ENCODE peak calls at places on chromosomes 5 and 9, in seven cellular contexts. Y is GM23338, B is transverse colon, A is K562, L is SK-N-SH, N is sigmoid colon, J is stomach. K is an unnamed sample.

GRCh38 chr5:150658121-150658520 is 2.9 kb upstream of the MYOZ3 start:
- DNase-seq in Y (no peak), B (peak; percentile 5), A (no peak), L (no peak), N (peak; percentile 52), J (no peak), K (no peak)

GRCh38 chr5:78534148-78535009 is 114.2 kb downstream of the LHFPL2 start:
- DNase-seq in Y (peak; percentile 20), B (no peak), A (no peak), L (no peak), N (peak; percentile 74), J (no peak), K (no peak)

GRCh38 chr5:138981606-138982005 is 106.5 kb upstream of the LRRTM2 start:
- DNase-seq in Y (no peak), B (no peak), A (no peak), L (no peak), N (no peak), J (no peak), K (no peak)

GRCh38 chr9:109775516-109775915 is 4.5 kb upstream of the PALM2AKAP2 start:
- DNase-seq in Y (no peak), B (no peak), A (no peak), L (no peak), N (no peak), J (no peak), K (no peak)

GRCh38 chr5:1479581-1480188 is 34.4 kb upstream of the SLC6A3 start:
- DNase-seq in Y (peak; percentile 65), B (peak; percentile 48), A (peak; percentile 62), L (peak; percentile 87), N (no peak), J (peak; percentile 37), K (no peak)

GRCh38 chr5:54829102-54829501 is 156.3 kb downstream of the ESM1 start:
- DNase-seq in Y (no peak), B (no peak), A (no peak), L (no peak), N (no peak), J (no peak), K (no peak)

GRCh38 chr5:170302729-170303501 is 5.3 kb upstream of the LCP2 start:
- DNase-seq in Y (no peak), B (no peak), A (peak; percentile 69), L (no peak), N (peak; percentile 87), J (no peak), K (no peak)

GRCh38 chr9:79759460-79759859 is 187.7 kb downstream of the TLE4 start:
- DNase-seq in Y (no peak), B (no peak), A (no peak), L (no peak), N (no peak), J (no peak), K (no peak)

GRCh38 chr9:95570646-95571045 is 53.9 kb upstream of the PTCH1 start:
- DNase-seq in Y (peak; percentile 34), B (no peak), A (no peak), L (no peak), N (no peak), J (no peak), K (no peak)

GRCh38 chr5:160173-160510 is 31.2 kb upstream of the LRRC14B start:
- DNase-seq in Y (no peak), B (no peak), A (no peak), L (no peak), N (peak; percentile 48), J (peak; percentile 10), K (no peak)

GRCh38 chr5:73136277-73136606 is 15.9 kb downstream of the TMEM171 start:
- DNase-seq in Y (peak; percentile 27), B (no peak), A (no peak), L (no peak), N (no peak), J (no peak), K (no peak)

GRCh38 chr9:112074250-112075008 is 100.7 kb downstream of the SUSD1 start:
- DNase-seq in Y (peak; percentile 85), B (peak; percentile 76), A (peak; percentile 79), L (peak; percentile 53), N (peak; percentile 79), J (peak; percentile 72), K (no peak)

GRCh38 chr9:87599901-87600610 is 102.4 kb downstream of the DAPK1 start:
- DNase-seq in Y (no peak), B (no peak), A (peak; percentile 23), L (no peak), N (peak; percentile 82), J (no peak), K (no peak)

GRCh38 chr5:5978501-5979361 is 399.6 kb downstream of the MED10 start:
- DNase-seq in Y (no peak), B (no peak), A (no peak), L (no peak), N (no peak), J (no peak), K (peak; percentile 67)

GRCh38 chr5:83516361-83516760 is 44.8 kb downstream of the VCAN start:
- DNase-seq in Y (no peak), B (no peak), A (no peak), L (no peak), N (no peak), J (no peak), K (no peak)

GRCh38 chr5:123176224-123176937 is 87.3 kb downstream of the PRDM6 start:
- DNase-seq in Y (no peak), B (no peak), A (no peak), L (no peak), N (no peak), J (no peak), K (no peak)

GRCh38 chr5:179326176-179326997 is 18.9 kb downstream of the ADAMTS2 start:
- DNase-seq in Y (peak; percentile 78), B (peak; percentile 34), A (no peak), L (peak; percentile 92), N (peak; percentile 94), J (no peak), K (peak; percentile 97)

GRCh38 chr5:151772868-151773561 is 1.3 kb downstream of the G3BP1 start:
- DNase-seq in Y (no peak), B (no peak), A (no peak), L (no peak), N (no peak), J (no peak), K (no peak)

GRCh38 chr9:343773-344172 is 129.1 kb downstream of the DOCK8 start:
- DNase-seq in Y (no peak), B (no peak), A (no peak), L (no peak), N (no peak), J (no peak), K (no peak)

GRCh38 chr9:17121264-17121663 is 13.6 kb upstream of the CNTLN start:
- DNase-seq in Y (peak; percentile 64), B (no peak), A (no peak), L (no peak), N (no peak), J (no peak), K (no peak)

GRCh38 chr5:78995521-78995920 is 10.4 kb upstream of the ARSB start:
- DNase-seq in Y (no peak), B (no peak), A (no peak), L (no peak), N (no peak), J (no peak), K (no peak)

GRCh38 chr5:25448190-25448621 is 803.4 kb upstream of the CDH10 start:
- DNase-seq in Y (peak; percentile 70), B (no peak), A (no peak), L (no peak), N (no peak), J (no peak), K (no peak)

GRCh38 chr5:155480731-155481131 is 467.2 kb downstream of the KIF4B start:
- DNase-seq in Y (no peak), B (no peak), A (no peak), L (no peak), N (no peak), J (no peak), K (no peak)

GRCh38 chr5:59487068-59487686 is 406.3 kb downstream of the PDE4D start:
- DNase-seq in Y (peak; percentile 41), B (no peak), A (no peak), L (no peak), N (no peak), J (no peak), K (no peak)

GRCh38 chr9:93062364-93062763 is 3.9 kb downstream of the SUSD3 start:
- DNase-seq in Y (peak; percentile 27), B (no peak), A (no peak), L (no peak), N (no peak), J (no peak), K (no peak)

GRCh38 chr5:75236322-75237316 is at the start of gene ANKRD31:
- DNase-seq in Y (peak; percentile 84), B (peak; percentile 91), A (peak; percentile 91), L (peak; percentile 96), N (peak; percentile 90), J (peak; percentile 91), K (no peak)
- TF ChIP-seq POLR2AphosphoS5 in Y (peak; percentile 43), B (peak; percentile 57), A (peak; percentile 45), L (peak; percentile 71), N (peak; percentile 76), J (peak; percentile 35), K (peak; percentile 74)

GRCh38 chr9:68706579-68707201 is 1.6 kb downstream of the PIP5K1B start:
- DNase-seq in Y (peak; percentile 40), B (peak; percentile 23), A (no peak), L (no peak), N (no peak), J (no peak), K (no peak)
- H3K27me3 ChIP-seq in Y (peaks cover 54% of the 10 kb centered on the region), B (peaks cover 3% of the 10 kb centered on the region), A (no peaks in the 10 kb centered on the region), L (peaks cover 40% of the 10 kb centered on the region), N (no peaks in the 10 kb centered on the region), J (peaks cover 50% of the 10 kb centered on the region), K (no peaks in the 10 kb centered on the region)

GRCh38 chr9:129835860-129836223 is 584 bp downstream of the USP20 start:
- DNase-seq in Y (peak; percentile 52), B (no peak), A (peak; percentile 52), L (peak; percentile 55), N (no peak), J (no peak), K (no peak)
- TF ChIP-seq POLR2AphosphoS5 in Y (no peak), B (no peak), A (no peak), L (no peak), N (no peak), J (no peak), K (no peak)

GRCh38 chr9:135215571-135216161 is 128.2 kb downstream of the OLFM1 start:
- DNase-seq in Y (no peak), B (no peak), A (no peak), L (peak; percentile 52), N (peak; percentile 57), J (peak; percentile 90), K (no peak)

GRCh38 chr9:135217836-135218235 is 130.4 kb downstream of the OLFM1 start:
- DNase-seq in Y (no peak), B (no peak), A (no peak), L (no peak), N (peak; percentile 41), J (no peak), K (no peak)

GRCh38 chr9:135214706-135215105 is 127.2 kb downstream of the OLFM1 start:
- DNase-seq in Y (no peak), B (no peak), A (no peak), L (no peak), N (peak; percentile 40), J (no peak), K (no peak)

GRCh38 chr9:135216666-135217431 is 129.4 kb downstream of the OLFM1 start:
- DNase-seq in Y (no peak), B (no peak), A (no peak), L (peak; percentile 70), N (peak; percentile 66), J (no peak), K (no peak)

DNA sequence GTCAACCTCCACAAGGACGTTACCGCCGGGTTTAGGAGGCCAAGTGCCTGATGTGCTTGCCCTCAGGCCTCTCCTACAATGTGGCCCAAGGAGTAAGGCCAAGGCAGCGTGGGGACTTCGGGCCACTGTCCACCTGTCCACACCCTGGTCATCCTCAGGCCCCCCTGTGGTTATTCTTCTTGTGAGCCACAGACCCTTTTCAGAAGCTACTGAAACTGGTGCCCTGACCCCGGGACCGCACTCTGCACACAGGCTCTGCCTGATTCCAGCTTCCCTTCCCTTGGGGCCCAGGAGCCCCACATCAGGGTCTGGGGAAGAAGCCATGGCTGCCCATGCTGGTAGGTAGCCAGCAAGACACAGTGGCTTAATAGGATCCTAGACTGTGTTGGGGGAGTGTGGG is 128.8 kb downstream of the OLFM1 start:
- DNase-seq in Y (no peak), B (no peak), A (no peak), L (no peak), N (peak; percentile 44), J (no peak), K (no peak)
- H3K27me3 ChIP-seq in Y (no peaks in the 10 kb centered on the region), B (peaks cover 38% of the 10 kb centered on the region), A (peaks cover 68% of the 10 kb centered on the region), L (no peaks in the 10 kb centered on the region), N (peaks cover 32% of the 10 kb centered on the region), J (peaks cover 83% of the 10 kb centered on the region), K (no peaks in the 10 kb centered on the region)

K was measured in vagina.